ENCODE peak calls at places on chromosomes 4 and X, in nine cellular contexts. One of them, this sample, is unnamed.

GRCh38 chr4:38099908-38100407 is 139.8 kb downstream of the PTTG2 start:
- DNase-seq in H9: no peak
- DNase-seq in MM.1S: no peak
- DNase-seq in Panc1: no peak
- DNase-seq in left ventricle myocardium inferior: no peak
- DNase-seq in prostate gland: no peak
- DNase-seq in breast epithelium: no peak
- DNase-seq in CD8-positive, alpha-beta memory T cell: no peak
- DNase-seq in keratinocyte: peak; percentile 42
- DNase-seq in this sample: peak; percentile 68

GRCh38 chr4:7156273-7157139 is 35.8 kb upstream of the SORCS2 start:
- DNase-seq in MM.1S: no peak
- DNase-seq in keratinocyte: no peak
- DNase-seq in CD8-positive, alpha-beta memory T cell: no peak
- DNase-seq in breast epithelium: peak; percentile 52
- DNase-seq in H9: peak; percentile 79
- DNase-seq in left ventricle myocardium inferior: peak; percentile 41
- DNase-seq in prostate gland: no peak
- DNase-seq in Panc1: no peak
- DNase-seq in this sample: no peak

GRCh38 chr4:181890031-181890430 is 353.2 kb upstream of the TENM3 start:
- DNase-seq in prostate gland: no peak
- DNase-seq in breast epithelium: no peak
- DNase-seq in left ventricle myocardium inferior: no peak
- DNase-seq in Panc1: no peak
- DNase-seq in H9: no peak
- DNase-seq in keratinocyte: no peak
- DNase-seq in CD8-positive, alpha-beta memory T cell: no peak
- DNase-seq in MM.1S: no peak
- DNase-seq in this sample: no peak

GRCh38 chrX:103687696-103688191 is 1.2 kb upstream of the MORF4L2 start:
- DNase-seq in left ventricle myocardium inferior: peak; percentile 37
- DNase-seq in breast epithelium: peak; percentile 53
- DNase-seq in H9: peak; percentile 84
- DNase-seq in MM.1S: peak; percentile 74
- DNase-seq in Panc1: peak; percentile 77
- DNase-seq in prostate gland: peak; percentile 61
- DNase-seq in keratinocyte: no peak
- DNase-seq in CD8-positive, alpha-beta memory T cell: peak; percentile 14
- DNase-seq in this sample: no peak

GRCh38 chrX:50067435-50068292 is 133.1 kb downstream of the AKAP4 start:
- DNase-seq in keratinocyte: no peak
- DNase-seq in Panc1: no peak
- DNase-seq in prostate gland: no peak
- DNase-seq in CD8-positive, alpha-beta memory T cell: no peak
- DNase-seq in breast epithelium: no peak
- DNase-seq in left ventricle myocardium inferior: no peak
- DNase-seq in MM.1S: no peak
- DNase-seq in H9: peak; percentile 70
- DNase-seq in this sample: no peak

GRCh38 chr4:93201471-93201870 is 627.1 kb upstream of the ATOH1 start:
- DNase-seq in keratinocyte: no peak
- DNase-seq in left ventricle myocardium inferior: no peak
- DNase-seq in prostate gland: no peak
- DNase-seq in Panc1: no peak
- DNase-seq in breast epithelium: no peak
- DNase-seq in H9: no peak
- DNase-seq in MM.1S: no peak
- DNase-seq in CD8-positive, alpha-beta memory T cell: no peak
- DNase-seq in this sample: no peak

GRCh38 chrX:149510386-149510785 is 5.3 kb upstream of the IDS start:
- DNase-seq in CD8-positive, alpha-beta memory T cell: no peak
- DNase-seq in prostate gland: no peak
- DNase-seq in H9: no peak
- DNase-seq in MM.1S: no peak
- DNase-seq in Panc1: no peak
- DNase-seq in keratinocyte: no peak
- DNase-seq in left ventricle myocardium inferior: no peak
- DNase-seq in breast epithelium: no peak
- DNase-seq in this sample: no peak

GRCh38 chrX:65581661-65582339 is 47.2 kb upstream of the LAS1L start:
- DNase-seq in breast epithelium: no peak
- DNase-seq in keratinocyte: no peak
- DNase-seq in left ventricle myocardium inferior: peak; percentile 24
- DNase-seq in Panc1: no peak
- DNase-seq in CD8-positive, alpha-beta memory T cell: peak; percentile 12
- DNase-seq in MM.1S: peak; percentile 64
- DNase-seq in prostate gland: peak; percentile 32
- DNase-seq in H9: peak; percentile 62
- DNase-seq in this sample: no peak

GRCh38 chr4:14856076-14856926 is 146.0 kb upstream of the CPEB2 start:
- DNase-seq in left ventricle myocardium inferior: no peak
- DNase-seq in CD8-positive, alpha-beta memory T cell: no peak
- DNase-seq in Panc1: peak; percentile 55
- DNase-seq in MM.1S: no peak
- DNase-seq in prostate gland: peak; percentile 21
- DNase-seq in keratinocyte: peak; percentile 91
- DNase-seq in breast epithelium: no peak
- DNase-seq in H9: no peak
- DNase-seq in this sample: peak; percentile 97

GRCh38 chrX:47648376-47648775 is 2.0 kb downstream of the ELK1 start:
- DNase-seq in breast epithelium: no peak
- DNase-seq in CD8-positive, alpha-beta memory T cell: no peak
- DNase-seq in prostate gland: no peak
- DNase-seq in Panc1: no peak
- DNase-seq in keratinocyte: no peak
- DNase-seq in MM.1S: no peak
- DNase-seq in H9: no peak
- DNase-seq in left ventricle myocardium inferior: no peak
- DNase-seq in this sample: no peak

GRCh38 chr4:37946503-37947179 is 13.6 kb upstream of the PTTG2 start:
- DNase-seq in H9: no peak
- DNase-seq in CD8-positive, alpha-beta memory T cell: no peak
- DNase-seq in MM.1S: no peak
- DNase-seq in left ventricle myocardium inferior: no peak
- DNase-seq in breast epithelium: no peak
- DNase-seq in Panc1: no peak
- DNase-seq in keratinocyte: no peak
- DNase-seq in prostate gland: no peak
- DNase-seq in this sample: no peak

GRCh38 chrX:2680486-2681348 is 10.4 kb upstream of the CD99 start:
- DNase-seq in left ventricle myocardium inferior: no peak
- DNase-seq in prostate gland: no peak
- DNase-seq in CD8-positive, alpha-beta memory T cell: no peak
- DNase-seq in MM.1S: no peak
- DNase-seq in breast epithelium: no peak
- DNase-seq in H9: no peak
- DNase-seq in Panc1: no peak
- DNase-seq in keratinocyte: no peak
- DNase-seq in this sample: no peak

GRCh38 chr4:107278791-107279481 is 242.8 kb upstream of the DKK2 start:
- DNase-seq in keratinocyte: no peak
- DNase-seq in prostate gland: no peak
- DNase-seq in breast epithelium: no peak
- DNase-seq in left ventricle myocardium inferior: no peak
- DNase-seq in CD8-positive, alpha-beta memory T cell: no peak
- DNase-seq in H9: no peak
- DNase-seq in MM.1S: no peak
- DNase-seq in Panc1: no peak
- DNase-seq in this sample: no peak

GRCh38 chr4:168028970-168029610 is 63.2 kb upstream of the ANXA10 start:
- DNase-seq in keratinocyte: no peak
- DNase-seq in MM.1S: no peak
- DNase-seq in Panc1: no peak
- DNase-seq in H9: no peak
- DNase-seq in prostate gland: no peak
- DNase-seq in breast epithelium: no peak
- DNase-seq in left ventricle myocardium inferior: no peak
- DNase-seq in CD8-positive, alpha-beta memory T cell: no peak
- DNase-seq in this sample: no peak

GRCh38 chr4:187444061-187444460 is 551.5 kb upstream of the ZFP42 start:
- DNase-seq in breast epithelium: no peak
- DNase-seq in keratinocyte: no peak
- DNase-seq in H9: no peak
- DNase-seq in MM.1S: no peak
- DNase-seq in prostate gland: no peak
- DNase-seq in Panc1: no peak
- DNase-seq in left ventricle myocardium inferior: no peak
- DNase-seq in CD8-positive, alpha-beta memory T cell: no peak
- DNase-seq in this sample: no peak
- H3K27ac ChIP-seq in breast epithelium: no peak overlapping the region
- H3K27ac ChIP-seq in keratinocyte: no peak overlapping the region
- H3K27ac ChIP-seq in H9: no peak overlapping the region
- H3K27ac ChIP-seq in MM.1S: no peak overlapping the region
- H3K27ac ChIP-seq in prostate gland: no peak overlapping the region
- H3K27ac ChIP-seq in Panc1: no peak overlapping the region
- H3K27ac ChIP-seq in left ventricle myocardium inferior: no peak overlapping the region
- H3K27ac ChIP-seq in CD8-positive, alpha-beta memory T cell: no peak overlapping the region
- H3K27ac ChIP-seq in this sample: no peak overlapping the region

DNA sequence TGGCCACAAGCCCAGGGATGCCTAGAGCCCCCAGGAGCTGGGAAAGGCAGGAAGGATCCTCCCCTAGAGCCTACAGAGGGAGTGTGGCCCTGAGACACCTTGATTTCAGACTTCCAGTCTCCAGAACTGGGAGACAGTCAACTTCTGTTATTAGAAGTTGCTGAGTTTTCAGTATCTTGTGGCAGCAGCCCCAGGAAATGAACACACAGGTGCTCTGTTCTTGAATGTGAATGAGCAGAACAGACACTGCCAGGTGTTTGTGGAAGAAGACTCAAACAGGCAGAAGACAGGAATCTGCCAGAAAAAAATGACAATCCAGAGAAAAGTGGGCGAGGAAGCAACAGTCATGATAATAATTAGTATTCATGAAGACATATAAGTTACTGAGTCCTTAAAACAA is 64.5 kb upstream of the STS start:
- DNase-seq in prostate gland: no peak
- DNase-seq in breast epithelium: no peak
- DNase-seq in Panc1: no peak
- DNase-seq in H9: no peak
- DNase-seq in MM.1S: peak; percentile 63
- DNase-seq in left ventricle myocardium inferior: no peak
- DNase-seq in keratinocyte: no peak
- DNase-seq in CD8-positive, alpha-beta memory T cell: no peak
- DNase-seq in this sample: no peak
- H3K27ac ChIP-seq in prostate gland: no peak overlapping the region
- H3K27ac ChIP-seq in breast epithelium: no peak overlapping the region
- H3K27ac ChIP-seq in Panc1: no peak overlapping the region
- H3K27ac ChIP-seq in H9: no peak overlapping the region
- H3K27ac ChIP-seq in MM.1S: peak overlapping the region; percentile 94
- H3K27ac ChIP-seq in left ventricle myocardium inferior: no peak overlapping the region
- H3K27ac ChIP-seq in keratinocyte: no peak overlapping the region
- H3K27ac ChIP-seq in CD8-positive, alpha-beta memory T cell: no peak overlapping the region
- H3K27ac ChIP-seq in this sample: no peak overlapping the region

DNA sequence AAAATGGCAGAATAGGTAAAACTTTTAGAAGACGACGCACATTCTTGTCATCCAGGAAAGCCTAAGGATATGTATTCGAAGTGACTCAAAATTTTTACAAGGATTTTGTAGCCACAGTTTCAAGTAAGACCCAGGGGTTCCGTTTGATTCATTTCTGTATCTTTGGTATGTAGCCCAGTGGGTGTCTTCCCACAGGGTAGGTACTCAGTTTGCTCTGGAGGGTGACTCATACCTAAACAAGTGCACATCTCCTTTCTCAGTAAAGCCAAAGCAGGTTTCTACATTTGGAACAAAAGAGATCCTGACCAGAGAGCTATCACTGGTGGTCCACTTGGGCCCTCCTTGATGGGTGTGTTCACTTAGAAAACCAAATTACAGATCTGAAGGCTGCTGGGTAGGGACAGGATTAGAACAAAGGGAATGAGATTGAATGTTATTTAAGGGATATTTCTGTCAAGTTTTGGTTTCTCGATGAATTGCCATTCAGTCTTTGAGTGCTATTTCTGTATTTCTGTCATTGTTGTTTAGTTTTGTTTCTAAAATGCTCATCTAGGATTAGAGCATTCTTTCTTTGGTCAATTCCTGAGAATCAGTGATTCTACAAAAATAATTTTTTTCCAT is 56.1 kb downstream of the PLS3 start:
- DNase-seq in H9: no peak
- DNase-seq in left ventricle myocardium inferior: no peak
- DNase-seq in MM.1S: no peak
- DNase-seq in prostate gland: no peak
- DNase-seq in Panc1: peak; percentile 71
- DNase-seq in CD8-positive, alpha-beta memory T cell: no peak
- DNase-seq in breast epithelium: no peak
- DNase-seq in keratinocyte: no peak
- DNase-seq in this sample: peak; percentile 57
- H3K27ac ChIP-seq in H9: peak overlapping the region; percentile 60
- H3K27ac ChIP-seq in left ventricle myocardium inferior: peak overlapping the region; percentile 87
- H3K27ac ChIP-seq in MM.1S: no peak overlapping the region
- H3K27ac ChIP-seq in prostate gland: peak overlapping the region; percentile 18
- H3K27ac ChIP-seq in Panc1: peak overlapping the region; percentile 58
- H3K27ac ChIP-seq in CD8-positive, alpha-beta memory T cell: no peak overlapping the region
- H3K27ac ChIP-seq in breast epithelium: peak overlapping the region; percentile 16
- H3K27ac ChIP-seq in keratinocyte: peak overlapping the region; percentile 33
- H3K27ac ChIP-seq in this sample: peak overlapping the region; percentile 72

GRCh38 chr4:183609151-183609550 is 49.8 kb downstream of the RWDD4 start:
- DNase-seq in H9: no peak
- DNase-seq in MM.1S: no peak
- DNase-seq in breast epithelium: no peak
- DNase-seq in left ventricle myocardium inferior: no peak
- DNase-seq in keratinocyte: no peak
- DNase-seq in CD8-positive, alpha-beta memory T cell: no peak
- DNase-seq in prostate gland: no peak
- DNase-seq in Panc1: no peak
- DNase-seq in this sample: no peak

GRCh38 chr4:183610033-183610432 is 49.0 kb downstream of the RWDD4 start:
- DNase-seq in breast epithelium: no peak
- DNase-seq in MM.1S: no peak
- DNase-seq in H9: no peak
- DNase-seq in prostate gland: no peak
- DNase-seq in CD8-positive, alpha-beta memory T cell: no peak
- DNase-seq in Panc1: no peak
- DNase-seq in left ventricle myocardium inferior: no peak
- DNase-seq in keratinocyte: no peak
- DNase-seq in this sample: no peak

GRCh38 chr4:183611210-183611830 is 47.7 kb downstream of the RWDD4 start:
- DNase-seq in CD8-positive, alpha-beta memory T cell: no peak
- DNase-seq in H9: no peak
- DNase-seq in MM.1S: no peak
- DNase-seq in breast epithelium: no peak
- DNase-seq in left ventricle myocardium inferior: no peak
- DNase-seq in keratinocyte: no peak
- DNase-seq in prostate gland: no peak
- DNase-seq in Panc1: no peak
- DNase-seq in this sample: no peak

GRCh38 chr4:183612329-183613250 is 46.4 kb downstream of the RWDD4 start:
- DNase-seq in breast epithelium: no peak
- DNase-seq in prostate gland: no peak
- DNase-seq in MM.1S: no peak
- DNase-seq in keratinocyte: no peak
- DNase-seq in left ventricle myocardium inferior: no peak
- DNase-seq in Panc1: no peak
- DNase-seq in CD8-positive, alpha-beta memory T cell: no peak
- DNase-seq in H9: no peak
- DNase-seq in this sample: no peak

DNA sequence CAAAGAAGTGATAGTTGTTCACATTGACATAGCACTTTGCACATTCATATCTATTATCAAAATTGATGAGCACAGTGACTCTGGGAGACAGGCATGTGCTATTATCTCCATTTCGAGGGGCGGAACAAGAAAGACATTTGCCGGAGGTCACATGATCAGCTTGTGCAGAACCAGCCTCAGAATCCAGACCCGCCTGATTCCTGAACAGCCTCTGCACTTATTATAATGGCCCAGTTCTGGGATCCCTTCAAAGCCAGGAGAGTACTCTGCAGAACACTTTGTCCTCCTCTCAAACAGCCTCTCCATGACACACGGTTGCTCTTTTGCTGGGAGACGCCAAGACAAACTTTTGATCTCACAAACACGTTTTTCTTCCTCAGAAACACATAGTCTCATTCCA is 48.4 kb downstream of the RWDD4 start:
- DNase-seq in CD8-positive, alpha-beta memory T cell: no peak
- DNase-seq in breast epithelium: no peak
- DNase-seq in Panc1: no peak
- DNase-seq in MM.1S: no peak
- DNase-seq in keratinocyte: no peak
- DNase-seq in H9: no peak
- DNase-seq in left ventricle myocardium inferior: no peak
- DNase-seq in prostate gland: no peak
- DNase-seq in this sample: no peak
- H3K27ac ChIP-seq in CD8-positive, alpha-beta memory T cell: no peak overlapping the region
- H3K27ac ChIP-seq in breast epithelium: no peak overlapping the region
- H3K27ac ChIP-seq in Panc1: no peak overlapping the region
- H3K27ac ChIP-seq in MM.1S: no peak overlapping the region
- H3K27ac ChIP-seq in keratinocyte: peak overlapping the region; percentile 27
- H3K27ac ChIP-seq in H9: no peak overlapping the region
- H3K27ac ChIP-seq in left ventricle myocardium inferior: no peak overlapping the region
- H3K27ac ChIP-seq in prostate gland: no peak overlapping the region
- H3K27ac ChIP-seq in this sample: no peak overlapping the region

This sample was measured in epithelial cell of prostate.